ENCODE peak calls at places on chromosomes 4 and X, in seven cellular contexts. A is activated naive CD4-positive, alpha-beta T cell treated with anti-CD3 and anti-CD28 coated beads for 36 hours; V is AG09309; Z is H4; L is T-helper 17 cell; O is HT-29; Q is stimulated activated CD4-positive, alpha-beta T cell treated with anti-CD3 and anti-CD28 coated beads, Interleukin-1b, Interleukin-23, amount 100 ng/mL, for 4 hours. Y is an unnamed sample.

GRCh38 chr4:88775529-88775928 is 77.9 kb upstream of the NAP1L5 start:
- DNase-seq in A (no peak), O (no peak), Q (no peak), Z (no peak), L (no peak), V (no peak), Y (no peak)

GRCh38 chrX:129534816-129535578 is 5.1 kb upstream of the OCRL start:
- DNase-seq in Q (no peak), A (no peak), V (no peak), O (no peak), L (no peak), Z (no peak), Y (no peak)

GRCh38 chr4:168883513-168883912 is 126.5 kb downstream of the CBR4 start:
- DNase-seq in V (no peak), Q (no peak), Z (peak), A (no peak), L (no peak), O (no peak), Y (no peak)

GRCh38 chr4:142548491-142548890 is 297.6 kb downstream of the INPP4B start:
- DNase-seq in V (no peak), L (no peak), Z (no peak), O (no peak), A (no peak), Q (no peak), Y (no peak)

GRCh38 chr4:143531368-143531767 is 17.9 kb downstream of the SMARCA5 start:
- DNase-seq in Z (peak), V (no peak), L (no peak), O (peak), A (no peak), Q (no peak), Y (no peak)

GRCh38 chr4:124409044-124409443 is 303.5 kb downstream of the ANKRD50 start:
- DNase-seq in O (no peak), Z (no peak), L (no peak), A (no peak), V (no peak), Q (no peak), Y (no peak)

GRCh38 chr4:86685401-86685800 is 91.3 kb downstream of the PTPN13 start:
- DNase-seq in O (peak), V (peak), Z (peak), A (no peak), Q (no peak), L (no peak), Y (no peak)

GRCh38 chr4:29549308-29549707 is 1170.9 kb upstream of the PCDH7 start:
- DNase-seq in Q (no peak), Z (no peak), L (no peak), V (peak), O (no peak), A (no peak), Y (no peak)

GRCh38 chr4:73438582-73439215 is 2.7 kb downstream of the AFP start:
- DNase-seq in O (no peak), L (no peak), V (no peak), Q (no peak), A (no peak), Z (no peak), Y (no peak)

GRCh38 chr4:68451246-68452211 is 4.3 kb downstream of the TMPRSS11E start:
- DNase-seq in O (peak), L (no peak), Q (no peak), Z (no peak), V (no peak), A (no peak), Y (no peak)

GRCh38 chrX:147912093-147912801 is 528 bp downstream of the FMR1 start:
- DNase-seq in A (peak), O (peak), Z (peak), V (no peak), Q (no peak), L (peak), Y (peak)

GRCh38 chrX:261167-261857 is 19.9 kb upstream of the PLCXD1 start:
- DNase-seq in Q (no peak), O (peak), V (no peak), A (no peak), L (no peak), Z (no peak), Y (no peak)

GRCh38 chr4:111399523-111400135 is 745.6 kb upstream of the FAM241A start:
- DNase-seq in Z (no peak), Q (no peak), A (no peak), V (no peak), O (no peak), L (no peak), Y (no peak)

GRCh38 chrX:72100824-72101351 is 30.8 kb downstream of the RTL5 start:
- DNase-seq in O (no peak), Q (peak), Z (no peak), L (peak), A (peak), V (no peak), Y (peak)

GRCh38 chrX:53281321-53281822 is at the start of gene IQSEC2:
- DNase-seq in L (no peak), Q (no peak), A (no peak), Z (peak), O (peak), V (no peak), Y (peak)

GRCh38 chrX:155061770-155062169 is 9.2 kb downstream of the CMC4 start:
- DNase-seq in L (no peak), V (no peak), Z (no peak), Q (no peak), O (no peak), A (no peak), Y (no peak)

GRCh38 chr4:38125816-38126215 is 165.6 kb downstream of the PTTG2 start:
- DNase-seq in O (no peak), Z (no peak), A (no peak), Q (no peak), V (no peak), L (no peak), Y (no peak)

GRCh38 chr4:64682481-64682880 is 273.2 kb upstream of the TECRL start:
- DNase-seq in V (no peak), Z (peak), O (no peak), L (no peak), Q (no peak), A (no peak), Y (no peak)

GRCh38 chr4:91113130-91113706 is 986.0 kb downstream of the CCSER1 start:
- DNase-seq in A (no peak), V (no peak), Z (peak), Q (no peak), L (no peak), O (peak), Y (no peak)

GRCh38 chr4:122718265-122718664 is 14.2 kb upstream of the BBS12 start:
- DNase-seq in V (no peak), Z (no peak), Q (no peak), A (no peak), L (no peak), O (no peak), Y (no peak)

GRCh38 chrX:85544609-85545008 is 165.1 kb upstream of the POF1B start:
- DNase-seq in L (no peak), A (no peak), V (no peak), Q (no peak), O (peak), Z (no peak), Y (no peak)

GRCh38 chr4:69828828-69829227 is 31.1 kb downstream of the SULT1E1 start:
- DNase-seq in L (no peak), O (no peak), Q (no peak), A (no peak), V (no peak), Z (no peak), Y (no peak)

GRCh38 chr4:7964890-7965662 is 25.4 kb upstream of the AFAP1 start:
- DNase-seq in L (no peak), A (peak), O (no peak), Z (peak), V (no peak), Q (peak), Y (no peak)

GRCh38 chrX:150968862-150969720 is 14.0 kb upstream of the HMGB3 start:
- DNase-seq in A (no peak), Z (no peak), V (no peak), L (no peak), O (no peak), Q (no peak), Y (peak)

GRCh38 chrX:40470830-40471429 is 109.8 kb upstream of the ATP6AP2 start:
- DNase-seq in V (no peak), A (no peak), Z (no peak), L (no peak), O (no peak), Q (no peak), Y (no peak)

GRCh38 chrX:53091354-53091753 is 2.6 kb upstream of the KANTR start:
- DNase-seq in V (no peak), O (no peak), Z (no peak), Q (no peak), L (no peak), A (no peak), Y (no peak)

GRCh38 chrX:16958356-16958755 is 11.9 kb downstream of the REPS2 start:
- DNase-seq in Q (no peak), Z (no peak), A (no peak), L (no peak), V (no peak), O (no peak), Y (no peak)

GRCh38 chr4:182643801-182644311 is 273.3 kb downstream of the DCTD start:
- DNase-seq in A (no peak), V (peak), O (no peak), L (no peak), Z (peak), Q (no peak), Y (no peak)

GRCh38 chr4:7295917-7296660 is 103.8 kb downstream of the SORCS2 start:
- DNase-seq in L (no peak), O (peak), A (peak), Q (no peak), V (no peak), Z (no peak), Y (peak)

GRCh38 chr4:127881565-127881869 is 824 bp downstream of the PLK4 start:
- DNase-seq in A (no peak), O (no peak), L (no peak), V (no peak), Q (no peak), Z (no peak), Y (no peak)

GRCh38 chr4:145055533-145056257 is 42.3 kb downstream of the ANAPC10 start:
- DNase-seq in Z (no peak), L (no peak), O (no peak), A (no peak), V (no peak), Q (no peak), Y (no peak)

GRCh38 chr4:29311231-29311630 is 1408.9 kb upstream of the PCDH7 start:
- DNase-seq in Z (no peak), O (no peak), L (no peak), A (no peak), V (no peak), Q (no peak), Y (no peak)

GRCh38 chrX:154517101-154517781 is 1.2 kb upstream of the FAM3A start:
- DNase-seq in Q (no peak), Z (no peak), L (no peak), O (no peak), A (no peak), V (no peak), Y (peak)

GRCh38 chrX:152913915-152914314 is 16.0 kb downstream of the ZNF185 start:
- DNase-seq in V (no peak), L (no peak), Q (no peak), O (no peak), A (no peak), Z (no peak), Y (no peak)

GRCh38 chr4:118849867-118850812 is 14.2 kb upstream of the SEC24D start:
- DNase-seq in Z (peak), O (peak), L (no peak), A (peak), V (no peak), Q (peak), Y (peak)

GRCh38 chrX:98299785-98300184 is 1416.1 kb downstream of the RPA4 start:
- DNase-seq in V (no peak), O (peak), A (no peak), Q (no peak), Z (no peak), L (no peak), Y (no peak)

GRCh38 chr4:31592293-31592692 is 872.1 kb downstream of the PCDH7 start:
- DNase-seq in V (no peak), A (no peak), Q (no peak), L (no peak), O (no peak), Z (no peak), Y (no peak)

GRCh38 chrX:141839856-141840255 is 1.7 kb downstream of the MAGEC3 start:
- DNase-seq in Q (no peak), Z (no peak), L (no peak), O (no peak), A (no peak), V (no peak), Y (no peak)

GRCh38 chr4:82694106-82694505 is 104.5 kb downstream of the SCD5 start:
- DNase-seq in A (no peak), Q (no peak), O (no peak), Z (no peak), L (no peak), V (no peak), Y (no peak)

Y was measured in transverse colon.